ENCODE peak calls at places on chromosomes 5 and 9, in four cellular contexts. C is neuronal stem cell, T is GM23338, K is sigmoid colon. L is an unnamed sample.

GRCh38 chr9:130453487-130453886 is 8.7 kb downstream of the ASS1 start:
- DNase-seq in C (no peak), T (no peak), K (no peak), L (no peak)

GRCh38 chr9:133226219-133227171 is 17.4 kb upstream of the OBP2B start:
- DNase-seq in K (peak; percentile 48), C (no peak), T (peak; percentile 41), L (peak; percentile 51)

GRCh38 chr9:109027176-109027575 is 13.9 kb upstream of the CTNNAL1 start:
- DNase-seq in T (no peak), C (no peak), K (no peak), L (no peak)

GRCh38 chr9:14351206-14351605 is 37.3 kb upstream of the NFIB start:
- DNase-seq in C (no peak), K (no peak), T (no peak), L (no peak)

GRCh38 chr5:123964916-123965315 is 452.9 kb downstream of the CSNK1G3 start:
- DNase-seq in K (no peak), C (no peak), T (no peak), L (no peak)

GRCh38 chr5:10599828-10600227 is 36.0 kb downstream of the ANKRD33B start:
- DNase-seq in K (no peak), C (no peak), T (no peak), L (no peak)

GRCh38 chr5:177472460-177473441 is 683 bp downstream of the DBN1 start:
- DNase-seq in K (peak; percentile 73), C (peak; percentile 52), T (peak; percentile 62), L (peak; percentile 85)

GRCh38 chr5:73204302-73204701 is 31.3 kb downstream of the TMEM174 start:
- DNase-seq in K (no peak), C (no peak), T (no peak), L (no peak)

GRCh38 chr5:34684281-34684979 is 28.3 kb downstream of the RAI14 start:
- DNase-seq in C (peak; percentile 80), K (no peak), T (peak; percentile 58), L (no peak)

GRCh38 chr5:142388696-142389095 is 63.9 kb upstream of the SPRY4 start:
- DNase-seq in T (no peak), K (no peak), C (no peak), L (no peak)

GRCh38 chr9:6552033-6552737 is 93.3 kb downstream of the GLDC start:
- DNase-seq in C (no peak), T (peak; percentile 33), K (no peak), L (no peak)

GRCh38 chr9:37938121-37938906 is 34.4 kb upstream of the SLC25A51 start:
- DNase-seq in C (no peak), K (no peak), T (no peak), L (no peak)

GRCh38 chr9:127726871-127727270 is 8.2 kb downstream of the TOR2A start:
- DNase-seq in C (no peak), K (no peak), T (no peak), L (no peak)

GRCh38 chr5:89546658-89547057 is 663.7 kb upstream of the MEF2C start:
- DNase-seq in K (no peak), T (no peak), C (no peak), L (no peak)

GRCh38 chr9:129235931-129236331 is 57.9 kb upstream of the IER5L start:
- DNase-seq in C (no peak), T (no peak), K (no peak), L (peak; percentile 84)

GRCh38 chr5:177040814-177041410 is 18.4 kb downstream of the ZNF346 start:
- DNase-seq in T (no peak), K (no peak), C (no peak), L (no peak)

GRCh38 chr5:73459366-73459765 is 10.8 kb upstream of the FOXD1 start:
- DNase-seq in C (no peak), T (no peak), K (no peak), L (no peak)

GRCh38 chr5:132439521-132440206 is 50.9 kb downstream of the IRF1 start:
- DNase-seq in K (peak; percentile 94), C (no peak), T (no peak), L (no peak)

GRCh38 chr9:68473790-68474189 is 66.9 kb downstream of the TMEM252 start:
- DNase-seq in C (no peak), K (no peak), T (no peak), L (no peak)

GRCh38 chr5:84494453-84494852 is 109.8 kb upstream of the EDIL3 start:
- DNase-seq in T (no peak), K (no peak), C (no peak), L (no peak)

GRCh38 chr9:121999556-121999955 is 93.6 kb downstream of the TTLL11 start:
- DNase-seq in T (no peak), K (no peak), C (no peak), L (no peak)

GRCh38 chr5:137622850-137623249 is 113.0 kb downstream of the KLHL3 start:
- DNase-seq in K (peak; percentile 76), T (no peak), C (no peak), L (no peak)

GRCh38 chr5:178207183-178207916 is 3.0 kb downstream of the HNRNPAB start:
- DNase-seq in T (no peak), K (peak; percentile 62), C (no peak), L (peak; percentile 65)

GRCh38 chr9:130142635-130143034 is 29.6 kb upstream of the NCS1 start:
- DNase-seq in K (no peak), T (no peak), C (no peak), L (no peak)

GRCh38 chr5:152811985-152812384 is 406.9 kb upstream of the NMUR2 start:
- DNase-seq in C (no peak), T (no peak), K (no peak), L (no peak)

GRCh38 chr5:33046091-33046490 is 335.0 kb downstream of the NPR3 start:
- DNase-seq in K (no peak), C (no peak), T (no peak), L (no peak)

GRCh38 chr5:33975846-33976245 is 8.6 kb downstream of the SLC45A2 start:
- DNase-seq in T (no peak), K (no peak), C (no peak), L (no peak)

GRCh38 chr9:135090547-135090946 is 3.1 kb downstream of the OLFM1 start:
- DNase-seq in K (no peak), C (no peak), T (no peak), L (no peak)

GRCh38 chr5:179187229-179187678 is 127.1 kb downstream of the ZNF354C start:
- DNase-seq in C (no peak), K (no peak), T (peak; percentile 68), L (peak; percentile 40)

GRCh38 chr5:113058269-113058668 is 81.7 kb downstream of the DCP2 start:
- DNase-seq in C (no peak), K (no peak), T (peak; percentile 64), L (peak; percentile 41)

GRCh38 chr9:79489241-79490000 is 82.3 kb upstream of the TLE4 start:
- DNase-seq in C (no peak), T (peak; percentile 7), K (no peak), L (no peak)

GRCh38 chr5:141040093-141040762 is 10.9 kb upstream of the PCDHB1 start:
- DNase-seq in T (peak; percentile 92), K (no peak), C (peak; percentile 74), L (no peak)

GRCh38 chr5:59152701-59153245 is 569.9 kb downstream of the RAB3C start:
- DNase-seq in K (no peak), C (no peak), T (no peak), L (no peak)

GRCh38 chr5:95728494-95729114 is 2.5 kb upstream of the RHOBTB3 start:
- DNase-seq in C (no peak), K (no peak), T (peak; percentile 63), L (no peak)

GRCh38 chr5:95725071-95725820 is 5.9 kb upstream of the RHOBTB3 start:
- DNase-seq in T (no peak), K (no peak), C (no peak), L (no peak)

GRCh38 chr5:95725937-95726810 is 5.0 kb upstream of the RHOBTB3 start:
- DNase-seq in T (no peak), K (no peak), C (no peak), L (no peak)

GRCh38 chr5:95727764-95728191 is 3.4 kb upstream of the RHOBTB3 start:
- DNase-seq in T (peak; percentile 5), C (no peak), K (no peak), L (no peak)

GRCh38 chr5:95726811-95727763 is 4.0 kb upstream of the RHOBTB3 start:
- DNase-seq in K (no peak), C (no peak), T (no peak), L (no peak)
- H3K4me1 ChIP-seq in K (no peaks in the 10 kb centered on the region), C (peaks cover 4% of the 10 kb centered on the region), T (peaks cover 36% of the 10 kb centered on the region), L (peaks cover 9% of the 10 kb centered on the region)

GRCh38 chr5:40757400-40757799 is 1.6 kb upstream of the TTC33 start:
- DNase-seq in T (no peak), C (no peak), K (no peak), L (no peak)

GRCh38 chr5:40762716-40763115 is 7.0 kb upstream of the TTC33 start:
- DNase-seq in T (no peak), C (no peak), K (no peak), L (no peak)
- H3K36me3 ChIP-seq in T (peaks cover 34% of the 10 kb centered on the region), C (peaks cover 84% of the 10 kb centered on the region), K (peaks cover 12% of the 10 kb centered on the region), L (peaks cover 43% of the 10 kb centered on the region)

GRCh38 chr5:154491951-154492350 is 13.9 kb upstream of the HAND1 start:
- DNase-seq in C (no peak), T (no peak), K (peak; percentile 15), L (peak; percentile 33)

GRCh38 chr5:154494036-154494435 is 16.0 kb upstream of the HAND1 start:
- DNase-seq in K (no peak), T (no peak), C (no peak), L (no peak)

GRCh38 chr5:154487541-154487940 is 9.5 kb upstream of the HAND1 start:
- DNase-seq in C (no peak), K (no peak), T (no peak), L (peak; percentile 34)

GRCh38 chr5:154498597-154499393 is 20.8 kb upstream of the HAND1 start:
- DNase-seq in C (no peak), T (no peak), K (no peak), L (no peak)

GRCh38 chr5:154493274-154493673 is 15.2 kb upstream of the HAND1 start:
- DNase-seq in T (peak; percentile 23), K (peak; percentile 44), C (no peak), L (peak; percentile 58)
- H3K27me3 ChIP-seq in T (peaks cover 40% of the 10 kb centered on the region), K (no peaks in the 10 kb centered on the region), C (no peaks in the 10 kb centered on the region), L (peaks cover 60% of the 10 kb centered on the region)

GRCh38 chr9:73152445-73152844 is 780 bp downstream of the ANXA1 start:
- DNase-seq in K (no peak), C (no peak), T (peak; percentile 41), L (no peak)
- H3K4me1 ChIP-seq in K (no peaks in the 10 kb centered on the region), C (no peaks in the 10 kb centered on the region), T (peaks cover 30% of the 10 kb centered on the region), L (peaks cover 95% of the 10 kb centered on the region)

DNA sequence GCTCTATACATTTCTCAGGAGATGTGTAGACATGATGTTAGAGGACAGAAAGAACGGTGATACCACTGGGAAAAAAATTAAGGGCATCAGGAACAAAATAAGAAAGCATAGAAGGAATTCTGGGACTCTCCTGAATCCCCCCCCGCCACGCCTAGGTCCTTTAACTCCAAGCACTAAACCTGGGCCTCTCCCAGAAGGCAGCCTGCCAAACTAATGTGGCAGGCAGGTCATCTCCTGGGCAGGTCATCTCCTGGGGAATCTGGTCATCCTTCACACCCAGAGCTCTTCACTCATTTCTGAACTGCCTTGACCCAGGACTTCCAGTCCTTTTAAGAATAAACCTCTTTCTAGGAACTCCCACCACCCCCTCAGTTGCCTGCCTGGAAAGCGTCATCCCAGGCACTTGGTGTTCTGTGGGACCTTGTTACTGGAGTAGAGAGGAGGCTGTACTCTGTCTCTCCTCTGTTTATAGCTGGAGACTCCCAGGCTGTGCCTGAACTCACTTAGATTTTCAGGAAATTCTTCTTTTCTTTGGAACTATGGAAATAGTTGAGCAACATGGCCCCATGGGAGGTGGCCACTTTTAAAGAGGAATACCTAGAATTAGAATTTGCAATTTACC is 24.1 kb downstream of the PSAT1 start:
- DNase-seq in T (no peak), K (no peak), C (no peak), L (no peak)
- H3K36me3 ChIP-seq in T (peaks cover 70% of the 10 kb centered on the region), K (no peaks in the 10 kb centered on the region), C (peaks cover 100% of the 10 kb centered on the region), L (no peaks in the 10 kb centered on the region)

L was measured in spleen.